ENCODE peak calls at places on chromosome 21, in seven cellular contexts. D, E, Y, N, K, C and S are unnamed samples.

GRCh38 chr21:46081022-46081861 is 16.7 kb upstream of the COL6A2 start:
- DNase-seq in D (no peak), E (peak; percentile 26), Y (peak; percentile 42), N (no peak), K (peak; percentile 55), C (no peak), S (no peak)

GRCh38 chr21:36964832-36965719 is 1.4 kb downstream of the HLCS start:
- DNase-seq in D (peak; percentile 29), E (no peak), Y (no peak), N (no peak), K (no peak), C (no peak), S (no peak)

GRCh38 chr21:43884861-43885370 is 19.9 kb downstream of the AGPAT3 start:
- DNase-seq in D (no peak), E (peak; percentile 53), Y (no peak), N (no peak), K (peak; percentile 59), C (no peak), S (no peak)

GRCh38 chr21:17455451-17455850 is 57.4 kb upstream of the CXADR start:
- DNase-seq in D (no peak), E (no peak), Y (no peak), N (no peak), K (no peak), C (no peak), S (no peak)

GRCh38 chr21:43923391-43923790 is 58.4 kb downstream of the AGPAT3 start:
- DNase-seq in D (no peak), E (no peak), Y (no peak), N (no peak), K (peak; percentile 53), C (no peak), S (no peak)

GRCh38 chr21:32253215-32253641 is 25.6 kb downstream of the MIS18A start:
- DNase-seq in D (peak; percentile 93), E (peak; percentile 66), Y (no peak), N (no peak), K (no peak), C (no peak), S (no peak)

GRCh38 chr21:46052703-46053651 is 44.9 kb upstream of the COL6A2 start:
- DNase-seq in D (peak; percentile 60), E (no peak), Y (no peak), N (no peak), K (no peak), C (peak; percentile 67), S (no peak)

GRCh38 chr21:31254131-31254530 is 89.9 kb downstream of the TIAM1 start:
- DNase-seq in D (no peak), E (no peak), Y (no peak), N (no peak), K (no peak), C (no peak), S (no peak)

GRCh38 chr21:42531771-42532170 is 18.1 kb downstream of the SLC37A1 start:
- DNase-seq in D (no peak), E (no peak), Y (no peak), N (no peak), K (no peak), C (no peak), S (no peak)

GRCh38 chr21:32046191-32046590 is 173.4 kb downstream of the HUNK start:
- DNase-seq in D (no peak), E (no peak), Y (peak; percentile 34), N (no peak), K (no peak), C (no peak), S (no peak)

GRCh38 chr21:43278359-43278758 is 109.6 kb downstream of the CRYAA start:
- DNase-seq in D (no peak), E (peak; percentile 3), Y (no peak), N (peak; percentile 50), K (peak; percentile 33), C (no peak), S (no peak)

GRCh38 chr21:14591882-14592281 is 45.8 kb upstream of the SAMSN1 start:
- DNase-seq in D (peak; percentile 88), E (no peak), Y (no peak), N (no peak), K (peak; percentile 45), C (peak; percentile 33), S (no peak)

DNA sequence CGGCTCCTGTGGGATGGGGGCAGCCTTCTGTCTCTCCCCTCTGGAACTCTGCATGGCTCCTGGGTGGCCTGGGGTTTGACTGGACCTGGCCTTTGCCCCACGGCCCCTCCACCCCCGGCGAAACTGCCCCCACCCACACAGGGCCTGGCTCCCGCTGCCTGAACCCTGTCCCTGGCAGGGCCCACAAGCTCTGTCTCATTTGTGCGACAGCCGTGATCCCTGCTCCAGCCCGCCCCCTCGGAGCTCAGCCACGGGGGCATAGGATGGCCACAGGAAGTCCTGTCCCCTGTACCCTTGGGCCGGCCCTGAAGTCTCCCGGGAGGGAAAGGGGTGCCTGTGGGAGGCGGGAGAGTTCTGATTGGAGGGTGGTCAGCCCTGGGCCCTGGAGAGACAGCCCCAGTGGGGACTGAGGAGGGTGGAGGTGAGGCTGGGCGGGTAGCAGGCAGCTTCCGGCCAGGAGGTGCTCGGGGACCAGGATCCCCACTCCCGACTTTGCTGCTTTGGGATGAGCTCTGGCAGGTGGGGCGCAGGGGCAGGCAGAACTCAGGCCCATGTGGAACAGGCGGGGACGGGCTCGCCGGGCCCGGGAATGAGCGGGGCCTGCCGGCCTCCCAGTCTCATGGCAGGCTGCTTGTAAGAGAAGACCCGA is 45.1 kb downstream of the SLX9 start:
- DNase-seq in D (no peak), E (peak; percentile 34), Y (peak; percentile 79), N (peak; percentile 18), K (peak; percentile 57), C (no peak), S (no peak)
- TF ChIP-seq CTCF in D (no peak), E (no peak), Y (no peak), N (no peak), K (no peak), C (no peak), S (no peak)

GRCh38 chr21:34910396-34910795 is 138.7 kb downstream of the RUNX1 start:
- DNase-seq in D (no peak), E (no peak), Y (no peak), N (no peak), K (no peak), C (no peak), S (no peak)

GRCh38 chr21:34909492-34910292 is 139.4 kb downstream of the RUNX1 start:
- DNase-seq in D (peak; percentile 62), E (no peak), Y (no peak), N (no peak), K (no peak), C (no peak), S (no peak)

GRCh38 chr21:34913786-34914185 is 135.3 kb downstream of the RUNX1 start:
- DNase-seq in D (peak; percentile 36), E (no peak), Y (no peak), N (no peak), K (no peak), C (no peak), S (no peak)

GRCh38 chr21:34912022-34912933 is 136.8 kb downstream of the RUNX1 start:
- DNase-seq in D (peak; percentile 20), E (no peak), Y (no peak), N (no peak), K (no peak), C (no peak), S (no peak)

GRCh38 chr21:34911360-34911759 is 137.7 kb downstream of the RUNX1 start:
- DNase-seq in D (no peak), E (peak; percentile 34), Y (no peak), N (no peak), K (no peak), C (no peak), S (no peak)
- H3K4me3 ChIP-seq in D (no peak overlapping the region), E (no peak overlapping the region), Y (no peak overlapping the region), N (no peak overlapping the region), K (no peak overlapping the region), C (no peak overlapping the region), S (no peak overlapping the region)

GRCh38 chr21:34330055-34330454 is 33.8 kb upstream of the KCNE2 start:
- DNase-seq in D (no peak), E (no peak), Y (peak; percentile 55), N (no peak), K (no peak), C (no peak), S (no peak)
- TF ChIP-seq CTCF in D (no peak), E (no peak), Y (peak; percentile 54), N (no peak), K (no peak), C (no peak), S (no peak)

GRCh38 chr21:38832664-38833063 is 26.9 kb downstream of the ETS2 start:
- DNase-seq in D (no peak), E (no peak), Y (no peak), N (no peak), K (no peak), C (no peak), S (no peak)

GRCh38 chr21:38834725-38835124 is 29.0 kb downstream of the ETS2 start:
- DNase-seq in D (no peak), E (no peak), Y (no peak), N (no peak), K (no peak), C (no peak), S (no peak)

GRCh38 chr21:38830667-38831525 is 25.2 kb downstream of the ETS2 start:
- DNase-seq in D (no peak), E (no peak), Y (no peak), N (no peak), K (no peak), C (no peak), S (no peak)

GRCh38 chr21:38833122-38833521 is 27.4 kb downstream of the ETS2 start:
- DNase-seq in D (no peak), E (no peak), Y (peak; percentile 58), N (no peak), K (no peak), C (no peak), S (no peak)

GRCh38 chr21:38831526-38832467 is 26.1 kb downstream of the ETS2 start:
- DNase-seq in D (peak; percentile 99), E (peak; percentile 48), Y (no peak), N (no peak), K (no peak), C (peak; percentile 56), S (peak; percentile 82)
- H3K4me3 ChIP-seq in D (no peak overlapping the region), E (no peak overlapping the region), Y (no peak overlapping the region), N (no peak overlapping the region), K (no peak overlapping the region), C (no peak overlapping the region), S (no peak overlapping the region)

DNA sequence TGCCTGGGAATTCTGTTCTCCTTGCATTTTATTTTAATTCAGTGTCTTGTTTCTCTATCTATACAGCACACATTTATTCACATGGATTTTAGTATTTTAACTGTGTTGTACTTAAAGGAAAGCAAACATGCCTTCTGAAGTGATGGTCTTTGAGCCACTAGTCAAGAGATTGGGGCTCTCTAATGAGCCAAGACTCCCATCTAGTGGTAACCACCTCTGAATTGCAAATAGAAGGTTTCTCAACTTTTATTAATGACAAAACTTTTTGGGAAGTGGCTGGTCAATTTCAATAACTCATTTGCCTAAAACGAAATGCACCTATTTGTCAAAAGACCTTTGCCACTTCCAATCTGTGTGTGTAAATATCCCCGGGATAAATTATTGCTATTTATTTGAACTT is 199.6 kb downstream of the LTN1 start:
- DNase-seq in D (peak; percentile 88), E (no peak), Y (no peak), N (no peak), K (no peak), C (peak; percentile 40), S (no peak)
- TF ChIP-seq CTCF in D (peak; percentile 68), E (peak; percentile 54), Y (peak; percentile 73), N (no peak), K (peak; percentile 18), C (peak; percentile 53), S (peak; percentile 43)

DNA sequence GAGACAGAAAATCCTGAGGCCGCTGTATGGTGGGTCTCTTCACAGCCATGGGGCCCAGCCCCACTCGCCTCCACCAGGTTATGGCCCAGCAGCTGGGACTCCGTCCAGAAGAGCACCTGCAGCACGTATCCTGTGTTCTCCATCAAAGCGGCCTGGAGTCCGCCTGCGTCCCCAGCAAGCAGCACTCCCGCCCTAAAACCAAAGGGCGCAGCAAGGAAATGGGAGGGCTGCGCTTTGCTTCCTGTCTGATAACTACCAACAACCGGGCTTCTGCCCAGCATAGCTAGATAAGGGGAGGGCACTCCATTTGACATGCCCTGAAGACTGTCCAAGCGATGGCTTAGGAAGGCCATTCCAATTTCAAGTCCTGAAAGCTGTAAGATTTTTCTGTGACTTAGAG is 119.9 kb downstream of the KCNJ15 start:
- DNase-seq in D (no peak), E (peak; percentile 35), Y (no peak), N (no peak), K (no peak), C (no peak), S (no peak)
- H3K4me3 ChIP-seq in D (no peak overlapping the region), E (no peak overlapping the region), Y (no peak overlapping the region), N (no peak overlapping the region), K (no peak overlapping the region), C (no peak overlapping the region), S (no peak overlapping the region)